ENCODE peak calls at places on chromosomes 16 and 17, in five cellular contexts. L is A549, G is GM12878, D is HCT116, H is HepG2. I is an unnamed sample.

GRCh38 chr17:19502517-19502916 is 31.1 kb upstream of the SLC47A1 start:
- DNase-seq in L (no peak), G (no peak), D (no peak), H (no peak), I (no peak)

GRCh38 chr17:49013311-49014205 is 16.4 kb downstream of the IGF2BP1 start:
- DNase-seq in L (no peak), G (no peak), D (no peak), H (no peak), I (no peak)

GRCh38 chr16:537415-538335 is 10.2 kb downstream of the CAPN15 start:
- DNase-seq in L (no peak), G (no peak), D (no peak), H (no peak), I (no peak)

GRCh38 chr16:49200223-49200820 is 81.3 kb downstream of the CBLN1 start:
- DNase-seq in L (no peak), G (no peak), D (no peak), H (no peak), I (no peak)

GRCh38 chr17:43780135-43780534 is at the start of gene CFAP97D1:
- DNase-seq in L (no peak), G (no peak), D (no peak), H (no peak), I (no peak)

GRCh38 chr17:50469005-50469605 is 425 bp upstream of the CHAD start:
- DNase-seq in L (no peak), G (no peak), D (no peak), H (no peak), I (no peak)

GRCh38 chr16:70345840-70346239 is 863 bp upstream of the DDX19A start:
- DNase-seq in L (no peak), G (no peak), D (no peak), H (no peak), I (no peak)

GRCh38 chr16:64089697-64090096 is 1032.2 kb downstream of the CDH11 start:
- DNase-seq in L (no peak), G (no peak), D (no peak), H (peak; percentile 50), I (peak; percentile 2)

GRCh38 chr17:58337600-58338453 is 9.2 kb upstream of the TSPOAP1 start:
- DNase-seq in L (no peak), G (peak; percentile 90), D (no peak), H (peak; percentile 82), I (peak; percentile 58)

GRCh38 chr16:22692916-22693646 is 120.9 kb upstream of the HS3ST2 start:
- DNase-seq in L (no peak), G (no peak), D (no peak), H (no peak), I (no peak)

GRCh38 chr16:22661161-22661647 is 150.5 kb downstream of the NPIPB5 start:
- DNase-seq in L (no peak), G (no peak), D (no peak), H (no peak), I (no peak)

GRCh38 chr17:75785016-75785769 is 587 bp downstream of the UNK start:
- DNase-seq in L (peak; percentile 69), G (peak; percentile 67), D (peak; percentile 76), H (peak; percentile 87), I (peak; percentile 89)

GRCh38 chr16:50267651-50268050 is 1.3 kb downstream of the ADCY7 start:
- DNase-seq in L (no peak), G (no peak), D (no peak), H (no peak), I (no peak)

GRCh38 chr16:734208-734980 is 6.4 kb downstream of the CIAO3 start:
- DNase-seq in L (no peak), G (no peak), D (no peak), H (no peak), I (no peak)

GRCh38 chr16:3963203-3963602 is 82.7 kb upstream of the CREBBP start:
- DNase-seq in L (no peak), G (no peak), D (no peak), H (no peak), I (no peak)

GRCh38 chr17:39626171-39626670 is 531 bp upstream of the PPP1R1B start:
- DNase-seq in L (no peak), G (no peak), D (no peak), H (no peak), I (no peak)

GRCh38 chr16:88378836-88379693 is 3.7 kb upstream of the ZNF469 start:
- DNase-seq in L (no peak), G (no peak), D (no peak), H (no peak), I (no peak)

GRCh38 chr16:2483160-2483559 is 8.2 kb downstream of the TBC1D24 start:
- DNase-seq in L (no peak), G (no peak), D (no peak), H (no peak), I (no peak)

GRCh38 chr16:47065766-47066688 is 77.7 kb downstream of the NETO2 start:
- DNase-seq in L (no peak), G (no peak), D (no peak), H (no peak), I (no peak)

GRCh38 chr16:89952049-89952448 is 3.5 kb downstream of the DEF8 start:
- DNase-seq in L (no peak), G (no peak), D (no peak), H (no peak), I (no peak)

GRCh38 chr16:30997887-30998711 is 12.3 kb downstream of the STX1B start:
- DNase-seq in L (peak; percentile 89), G (no peak), D (peak; percentile 21), H (peak; percentile 49), I (no peak)

GRCh38 chr17:48869821-48870318 is 22.7 kb upstream of the ATP5MC1 start:
- DNase-seq in L (no peak), G (no peak), D (no peak), H (no peak), I (no peak)

GRCh38 chr17:77640916-77641605 is 317.4 kb upstream of the TNRC6C start:
- DNase-seq in L (no peak), G (no peak), D (no peak), H (no peak), I (no peak)

GRCh38 chr17:41588126-41588810 is 1.6 kb upstream of the KRT14 start:
- DNase-seq in L (no peak), G (no peak), D (no peak), H (no peak), I (no peak)

GRCh38 chr17:12257176-12257575 is 236.5 kb downstream of the MAP2K4 start:
- DNase-seq in L (no peak), G (no peak), D (no peak), H (no peak), I (no peak)

GRCh38 chr16:28140788-28141618 is 70.8 kb downstream of the XPO6 start:
- DNase-seq in L (no peak), G (peak; percentile 90), D (no peak), H (peak; percentile 10), I (no peak)

GRCh38 chr17:73632513-73632912 is 11.7 kb downstream of the SDK2 start:
- DNase-seq in L (no peak), G (no peak), D (no peak), H (no peak), I (no peak)

GRCh38 chr17:8606415-8606814 is 24.1 kb downstream of the MYH10 start:
- DNase-seq in L (no peak), G (no peak), D (no peak), H (no peak), I (no peak)

DNA sequence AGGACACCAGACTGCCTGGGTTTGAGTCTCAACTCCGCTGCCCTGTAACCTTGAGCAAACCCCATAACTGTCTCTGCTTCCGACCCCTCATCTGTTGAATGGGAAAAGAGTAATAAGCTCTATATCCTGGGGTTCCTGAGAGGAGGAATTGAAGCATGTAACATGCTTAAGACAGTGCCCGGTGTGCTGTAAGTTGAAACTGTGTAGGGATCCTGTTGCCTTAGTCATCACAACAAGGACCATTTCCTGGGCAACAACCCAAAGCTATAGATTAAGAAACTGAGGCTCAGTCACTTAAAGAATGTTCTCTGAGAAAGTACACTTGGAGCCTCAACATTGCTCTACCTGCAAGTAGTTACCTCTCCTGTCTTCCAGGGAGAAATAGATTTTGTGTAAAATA is 23.0 kb downstream of the CDH13 start:
- DNase-seq in L (no peak), G (no peak), D (no peak), H (no peak), I (no peak)
- TF ChIP-seq POLR2A in L (no peak), G (no peak), D (no peak), H (no peak), I (no peak)

DNA sequence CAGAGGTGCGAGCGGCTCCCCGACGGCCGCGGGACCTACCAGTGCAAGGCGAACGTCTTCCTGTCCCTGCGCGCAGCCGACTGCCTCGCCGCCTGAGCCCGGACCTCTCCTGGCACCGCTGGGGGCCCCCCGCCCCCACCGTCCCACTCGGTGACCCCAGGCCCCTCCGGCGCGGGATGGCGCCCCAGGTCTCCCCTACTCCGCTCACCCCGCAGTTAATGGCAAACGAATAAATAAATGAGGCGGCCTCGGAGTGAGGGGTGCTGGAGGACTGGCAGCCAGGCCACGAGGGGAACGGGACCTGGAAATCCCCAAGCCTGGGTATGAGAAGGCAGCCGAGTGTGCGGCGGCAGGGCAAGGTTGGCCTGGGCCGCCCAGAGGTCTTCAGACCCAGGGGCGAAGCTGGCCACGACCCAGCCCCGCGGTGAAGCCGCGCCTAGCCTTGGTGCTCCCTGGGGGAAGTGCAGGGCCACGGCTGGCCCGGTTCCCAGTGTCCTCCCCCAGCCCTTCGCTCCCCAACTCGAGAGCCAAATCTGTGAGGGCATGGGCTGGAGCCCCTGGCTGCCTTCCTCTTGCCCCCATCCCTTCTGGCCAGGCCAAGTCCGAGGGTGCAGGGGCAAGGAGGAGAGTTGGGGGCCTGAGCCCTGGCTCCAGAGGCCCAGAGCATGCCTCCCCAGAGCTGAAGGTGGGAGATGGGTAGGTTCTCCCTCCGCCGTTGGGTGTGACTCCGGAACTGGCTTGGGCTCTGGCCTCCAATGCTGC is 796 bp downstream of the NPB start:
- DNase-seq in L (no peak), G (no peak), D (no peak), H (no peak), I (no peak)
- TF ChIP-seq REST in L (no peak), G (no peak), D (no peak), H (no peak), I (no peak)

GRCh38 chr17:45394001-45394912 is 38.4 kb downstream of the ARHGAP27 start:
- DNase-seq in L (no peak), G (no peak), D (no peak), H (no peak), I (no peak)
- TF ChIP-seq POLR2A in L (no peak), G (peak; percentile 14), D (no peak), H (no peak), I (no peak)

GRCh38 chr17:13365331-13365730 is 236.4 kb downstream of the HS3ST3A1 start:
- DNase-seq in L (no peak), G (no peak), D (no peak), H (no peak), I (no peak)
- TF ChIP-seq REST in L (no peak), G (no peak), D (no peak), H (no peak), I (no peak)

GRCh38 chr17:81422776-81423697 is 27.8 kb downstream of the BAHCC1 start:
- DNase-seq in L (peak; percentile 90), G (no peak), D (peak; percentile 68), H (peak; percentile 60), I (no peak)

GRCh38 chr17:81426676-81427445 is 31.6 kb downstream of the BAHCC1 start:
- DNase-seq in L (no peak), G (no peak), D (no peak), H (no peak), I (no peak)

GRCh38 chr17:81424151-81424550 is 28.9 kb downstream of the BAHCC1 start:
- DNase-seq in L (no peak), G (no peak), D (no peak), H (no peak), I (no peak)

GRCh38 chr17:81423698-81424071 is 28.4 kb downstream of the BAHCC1 start:
- DNase-seq in L (no peak), G (no peak), D (no peak), H (no peak), I (no peak)

GRCh38 chr17:81424613-81425017 is 29.4 kb downstream of the BAHCC1 start:
- DNase-seq in L (no peak), G (no peak), D (no peak), H (no peak), I (no peak)
- TF ChIP-seq POLR2A in L (no peak), G (no peak), D (no peak), H (no peak), I (no peak)